ENCODE peak calls at places on chromosome 2, in four cellular contexts. One of them, this sample, is unnamed.

GRCh38 chr2:231152800-231153557 is 28.1 kb upstream of the HTR2B start:
- DNase-seq in HFF-Myc: no peak
- DNase-seq in CD8-positive, alpha-beta T cell: no peak
- DNase-seq in mucosa of descending colon: no peak
- DNase-seq in this sample: peak; percentile 46

GRCh38 chr2:120525056-120526046 is 179.4 kb downstream of the INHBB start:
- DNase-seq in HFF-Myc: no peak
- DNase-seq in CD8-positive, alpha-beta T cell: no peak
- DNase-seq in mucosa of descending colon: no peak
- DNase-seq in this sample: no peak

GRCh38 chr2:32922466-32922865 is 24.3 kb upstream of the LTBP1 start:
- DNase-seq in mucosa of descending colon: no peak
- DNase-seq in HFF-Myc: no peak
- DNase-seq in CD8-positive, alpha-beta T cell: no peak
- DNase-seq in this sample: no peak

GRCh38 chr2:238305965-238306679 is 14.2 kb upstream of the TRAF3IP1 start:
- DNase-seq in mucosa of descending colon: peak; percentile 78
- DNase-seq in HFF-Myc: no peak
- DNase-seq in CD8-positive, alpha-beta T cell: no peak
- DNase-seq in this sample: no peak

GRCh38 chr2:190182071-190182524 is 119.6 kb upstream of the MSTN start:
- DNase-seq in CD8-positive, alpha-beta T cell: no peak
- DNase-seq in HFF-Myc: no peak
- DNase-seq in mucosa of descending colon: no peak
- DNase-seq in this sample: no peak

GRCh38 chr2:4381773-4382172 is 678.4 kb downstream of the DCDC2C start:
- DNase-seq in HFF-Myc: no peak
- DNase-seq in mucosa of descending colon: no peak
- DNase-seq in CD8-positive, alpha-beta T cell: no peak
- DNase-seq in this sample: no peak

GRCh38 chr2:239109916-239110545 is 262.1 kb downstream of the TWIST2 start:
- DNase-seq in HFF-Myc: no peak
- DNase-seq in mucosa of descending colon: no peak
- DNase-seq in CD8-positive, alpha-beta T cell: no peak
- DNase-seq in this sample: no peak

GRCh38 chr2:20877944-20878343 is 55.0 kb upstream of the LDAH start:
- DNase-seq in mucosa of descending colon: no peak
- DNase-seq in HFF-Myc: no peak
- DNase-seq in CD8-positive, alpha-beta T cell: no peak
- DNase-seq in this sample: no peak

GRCh38 chr2:180040146-180040925 is 33.2 kb upstream of the CWC22 start:
- DNase-seq in HFF-Myc: peak; percentile 88
- DNase-seq in mucosa of descending colon: no peak
- DNase-seq in CD8-positive, alpha-beta T cell: no peak
- DNase-seq in this sample: peak; percentile 96

GRCh38 chr2:101395545-101396351 is 8.4 kb upstream of the CREG2 start:
- DNase-seq in CD8-positive, alpha-beta T cell: no peak
- DNase-seq in mucosa of descending colon: no peak
- DNase-seq in HFF-Myc: no peak
- DNase-seq in this sample: no peak

GRCh38 chr2:239806276-239806675 is 218.9 kb downstream of the NDUFA10 start:
- DNase-seq in HFF-Myc: no peak
- DNase-seq in CD8-positive, alpha-beta T cell: no peak
- DNase-seq in mucosa of descending colon: no peak
- DNase-seq in this sample: no peak

GRCh38 chr2:101846973-101847372 is 144.8 kb upstream of the IL1R2 start:
- DNase-seq in CD8-positive, alpha-beta T cell: no peak
- DNase-seq in HFF-Myc: no peak
- DNase-seq in mucosa of descending colon: no peak
- DNase-seq in this sample: no peak

GRCh38 chr2:21819475-21819874 is 695.7 kb downstream of the TDRD15 start:
- DNase-seq in CD8-positive, alpha-beta T cell: no peak
- DNase-seq in mucosa of descending colon: no peak
- DNase-seq in HFF-Myc: no peak
- DNase-seq in this sample: no peak

GRCh38 chr2:19059076-19059475 is 299.3 kb downstream of the OSR1 start:
- DNase-seq in mucosa of descending colon: no peak
- DNase-seq in HFF-Myc: no peak
- DNase-seq in CD8-positive, alpha-beta T cell: no peak
- DNase-seq in this sample: no peak

GRCh38 chr2:181252248-181253148 is 204.7 kb upstream of the ITGA4 start:
- DNase-seq in mucosa of descending colon: no peak
- DNase-seq in HFF-Myc: no peak
- DNase-seq in CD8-positive, alpha-beta T cell: no peak
- DNase-seq in this sample: no peak

GRCh38 chr2:196925445-196925767 is 1.1 kb downstream of the PGAP1 start:
- DNase-seq in mucosa of descending colon: no peak
- DNase-seq in HFF-Myc: no peak
- DNase-seq in CD8-positive, alpha-beta T cell: no peak
- DNase-seq in this sample: no peak

GRCh38 chr2:135055182-135055786 is 3.2 kb downstream of the RAB3GAP1 start:
- DNase-seq in HFF-Myc: no peak
- DNase-seq in CD8-positive, alpha-beta T cell: no peak
- DNase-seq in mucosa of descending colon: no peak
- DNase-seq in this sample: peak; percentile 41

GRCh38 chr2:26786207-26787023 is 559 bp downstream of the CENPA start:
- DNase-seq in HFF-Myc: no peak
- DNase-seq in mucosa of descending colon: no peak
- DNase-seq in CD8-positive, alpha-beta T cell: no peak
- DNase-seq in this sample: no peak

GRCh38 chr2:128573531-128573930 is 254.9 kb upstream of the HS6ST1 start:
- DNase-seq in CD8-positive, alpha-beta T cell: no peak
- DNase-seq in mucosa of descending colon: no peak
- DNase-seq in HFF-Myc: no peak
- DNase-seq in this sample: no peak

GRCh38 chr2:128577141-128577930 is 258.7 kb upstream of the HS6ST1 start:
- DNase-seq in mucosa of descending colon: no peak
- DNase-seq in CD8-positive, alpha-beta T cell: no peak
- DNase-seq in HFF-Myc: no peak
- DNase-seq in this sample: no peak

GRCh38 chr2:128568106-128568505 is 249.4 kb upstream of the HS6ST1 start:
- DNase-seq in CD8-positive, alpha-beta T cell: no peak
- DNase-seq in HFF-Myc: no peak
- DNase-seq in mucosa of descending colon: no peak
- DNase-seq in this sample: no peak

GRCh38 chr2:128578406-128579385 is 260.0 kb upstream of the HS6ST1 start:
- DNase-seq in CD8-positive, alpha-beta T cell: no peak
- DNase-seq in HFF-Myc: peak; percentile 52
- DNase-seq in mucosa of descending colon: no peak
- DNase-seq in this sample: no peak

DNA sequence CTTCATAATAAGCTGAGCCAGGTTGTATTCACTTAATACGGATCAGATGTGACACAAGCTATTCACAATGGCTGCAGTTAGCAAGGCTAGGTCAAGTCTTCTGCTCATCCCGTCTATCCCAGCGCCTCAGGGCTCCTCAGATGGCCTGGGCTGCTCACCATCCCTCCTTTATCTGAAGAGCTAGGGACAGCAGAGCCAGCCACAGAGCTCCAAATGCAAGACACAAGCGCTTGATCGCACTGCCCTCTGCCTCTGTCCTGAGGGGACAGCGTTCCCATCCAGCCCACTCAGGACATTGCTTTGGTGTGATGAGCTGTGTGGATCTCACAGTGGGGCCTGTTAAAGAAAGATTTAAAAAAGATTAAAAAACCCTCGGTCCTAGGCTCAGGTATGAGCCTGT is 254.4 kb upstream of the HS6ST1 start:
- DNase-seq in HFF-Myc: no peak
- DNase-seq in mucosa of descending colon: no peak
- DNase-seq in CD8-positive, alpha-beta T cell: no peak
- DNase-seq in this sample: no peak
- TF ChIP-seq CTCF in HFF-Myc: no peak
- TF ChIP-seq CTCF in mucosa of descending colon: no peak
- TF ChIP-seq CTCF in CD8-positive, alpha-beta T cell: no peak
- TF ChIP-seq CTCF in this sample: no peak

DNA sequence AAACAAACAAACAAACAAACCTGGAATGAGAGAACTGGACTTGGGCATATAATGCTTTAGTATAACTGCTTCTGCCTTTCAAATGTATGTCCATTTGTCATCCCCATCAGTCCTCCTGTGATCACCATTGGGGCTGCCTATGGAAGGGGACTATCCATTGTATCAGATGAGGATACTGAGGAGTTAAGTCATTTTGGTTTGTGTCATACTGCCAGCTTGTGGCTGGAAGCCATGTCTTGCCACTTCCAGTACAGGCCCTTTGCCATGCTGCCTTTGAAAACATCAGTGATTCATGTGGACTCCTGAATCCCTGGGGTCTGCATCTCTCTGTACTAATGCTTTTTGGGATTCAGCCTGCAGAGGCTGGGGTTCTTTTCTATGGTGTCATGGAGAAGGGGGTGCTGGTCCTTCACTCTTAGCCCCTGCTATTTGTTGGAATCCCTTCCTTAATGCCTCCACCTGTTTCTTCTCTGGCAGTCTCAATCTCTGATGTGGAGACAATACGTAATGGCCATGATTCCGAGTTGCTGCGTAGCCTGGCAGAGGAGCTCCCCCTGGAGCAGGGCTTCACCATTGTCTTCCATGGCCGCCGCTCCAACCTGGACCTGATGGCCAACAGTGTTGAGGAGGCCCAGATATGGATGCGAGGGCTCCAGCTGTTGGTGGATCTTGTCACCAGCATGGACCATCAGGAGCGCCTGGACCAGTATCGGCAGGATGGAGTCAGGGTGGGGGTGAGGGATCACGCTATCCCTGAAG is 10.6 kb downstream of the PLCD4 start:
- DNase-seq in CD8-positive, alpha-beta T cell: no peak
- DNase-seq in mucosa of descending colon: no peak
- DNase-seq in HFF-Myc: no peak
- DNase-seq in this sample: no peak
- TF ChIP-seq CTCF in CD8-positive, alpha-beta T cell: no peak
- TF ChIP-seq CTCF in mucosa of descending colon: no peak
- TF ChIP-seq CTCF in HFF-Myc: no peak
- TF ChIP-seq CTCF in this sample: peak; percentile 9

DNA sequence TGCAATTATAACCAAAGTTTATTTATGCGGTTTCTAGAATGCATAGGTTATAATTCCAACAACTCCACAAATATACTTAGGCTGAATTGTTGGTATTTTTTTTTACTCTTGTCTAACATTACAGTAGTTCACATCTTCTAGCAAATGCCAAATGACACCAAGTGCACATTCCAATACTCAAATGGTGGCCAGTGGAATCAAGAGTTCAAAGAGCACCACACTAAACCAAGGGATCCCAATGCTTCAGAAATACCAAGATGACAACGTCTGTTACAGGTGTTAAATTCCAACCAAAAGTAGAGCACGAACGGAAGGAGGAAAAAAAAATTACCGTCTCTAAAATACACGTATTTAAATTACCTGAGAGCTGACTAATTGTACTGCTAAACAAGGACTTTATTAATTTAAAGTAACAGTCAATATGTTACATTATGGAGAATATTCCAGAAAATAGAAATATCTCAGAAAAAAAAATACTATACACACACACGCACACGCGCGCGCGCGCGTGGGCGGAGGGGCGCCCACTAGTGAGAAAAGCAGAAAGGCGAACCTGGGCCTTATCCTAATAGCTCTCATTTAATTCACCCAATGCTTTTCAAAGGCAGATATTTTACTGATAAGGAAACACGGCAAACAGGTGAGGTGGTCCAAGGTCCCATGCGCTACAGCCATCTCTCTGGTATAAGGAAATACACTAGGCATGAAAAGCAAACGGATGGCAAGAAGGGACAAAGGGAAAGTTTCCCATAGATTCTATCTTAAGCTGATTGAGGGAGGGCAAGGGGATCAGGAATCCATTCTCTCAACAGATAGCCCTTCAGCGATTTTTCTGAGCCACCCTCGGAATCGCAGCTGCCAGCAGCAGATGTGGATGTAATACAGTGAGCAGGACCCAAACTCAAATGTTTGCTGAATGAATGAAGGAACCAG is 136.5 kb downstream of the TMEM247 start:
- DNase-seq in mucosa of descending colon: peak; percentile 33
- DNase-seq in HFF-Myc: no peak
- DNase-seq in CD8-positive, alpha-beta T cell: peak; percentile 23
- DNase-seq in this sample: no peak
- TF ChIP-seq CTCF in mucosa of descending colon: no peak
- TF ChIP-seq CTCF in HFF-Myc: no peak
- TF ChIP-seq CTCF in CD8-positive, alpha-beta T cell: no peak
- TF ChIP-seq CTCF in this sample: no peak

GRCh38 chr2:9914384-9915065 is 37.0 kb upstream of the GRHL1 start:
- DNase-seq in CD8-positive, alpha-beta T cell: no peak
- DNase-seq in HFF-Myc: peak; percentile 79
- DNase-seq in mucosa of descending colon: no peak
- DNase-seq in this sample: no peak
- TF ChIP-seq CTCF in CD8-positive, alpha-beta T cell: no peak
- TF ChIP-seq CTCF in HFF-Myc: no peak
- TF ChIP-seq CTCF in mucosa of descending colon: no peak
- TF ChIP-seq CTCF in this sample: no peak

GRCh38 chr2:235170536-235171510 is 219.0 kb downstream of the SH3BP4 start:
- DNase-seq in CD8-positive, alpha-beta T cell: no peak
- DNase-seq in mucosa of descending colon: peak; percentile 55
- DNase-seq in HFF-Myc: no peak
- DNase-seq in this sample: peak; percentile 67
- TF ChIP-seq CTCF in CD8-positive, alpha-beta T cell: no peak
- TF ChIP-seq CTCF in mucosa of descending colon: no peak
- TF ChIP-seq CTCF in HFF-Myc: no peak
- TF ChIP-seq CTCF in this sample: peak; percentile 52

GRCh38 chr2:156005999-156006712 is 326.4 kb downstream of the NR4A2 start:
- DNase-seq in mucosa of descending colon: peak; percentile 15
- DNase-seq in HFF-Myc: no peak
- DNase-seq in CD8-positive, alpha-beta T cell: no peak
- DNase-seq in this sample: no peak
- TF ChIP-seq CTCF in mucosa of descending colon: no peak
- TF ChIP-seq CTCF in HFF-Myc: no peak
- TF ChIP-seq CTCF in CD8-positive, alpha-beta T cell: no peak
- TF ChIP-seq CTCF in this sample: no peak

GRCh38 chr2:227106845-227107759 is 56.9 kb downstream of the COL4A4 start:
- DNase-seq in CD8-positive, alpha-beta T cell: no peak
- DNase-seq in mucosa of descending colon: peak; percentile 72
- DNase-seq in HFF-Myc: peak; percentile 27
- DNase-seq in this sample: peak; percentile 37
- TF ChIP-seq CTCF in CD8-positive, alpha-beta T cell: peak; percentile 40
- TF ChIP-seq CTCF in mucosa of descending colon: peak; percentile 31
- TF ChIP-seq CTCF in HFF-Myc: peak; percentile 86
- TF ChIP-seq CTCF in this sample: peak; percentile 96

GRCh38 chr2:112779598-112779997 is 4.7 kb downstream of the IL1A start:
- DNase-seq in HFF-Myc: no peak
- DNase-seq in CD8-positive, alpha-beta T cell: no peak
- DNase-seq in mucosa of descending colon: no peak
- DNase-seq in this sample: no peak

GRCh38 chr2:112776113-112776512 is 8.2 kb downstream of the IL1A start:
- DNase-seq in CD8-positive, alpha-beta T cell: no peak
- DNase-seq in HFF-Myc: no peak
- DNase-seq in mucosa of descending colon: no peak
- DNase-seq in this sample: no peak

GRCh38 chr2:112773510-112773909 is 9.1 kb upstream of the CKAP2L start:
- DNase-seq in HFF-Myc: no peak
- DNase-seq in mucosa of descending colon: no peak
- DNase-seq in CD8-positive, alpha-beta T cell: no peak
- DNase-seq in this sample: no peak

GRCh38 chr2:112774536-112775285 is 9.6 kb downstream of the IL1A start:
- DNase-seq in HFF-Myc: no peak
- DNase-seq in mucosa of descending colon: no peak
- DNase-seq in CD8-positive, alpha-beta T cell: no peak
- DNase-seq in this sample: no peak

GRCh38 chr2:112777036-112777435 is 7.3 kb downstream of the IL1A start:
- DNase-seq in CD8-positive, alpha-beta T cell: no peak
- DNase-seq in HFF-Myc: no peak
- DNase-seq in mucosa of descending colon: no peak
- DNase-seq in this sample: no peak
- TF ChIP-seq CTCF in CD8-positive, alpha-beta T cell: no peak
- TF ChIP-seq CTCF in HFF-Myc: no peak
- TF ChIP-seq CTCF in mucosa of descending colon: no peak
- TF ChIP-seq CTCF in this sample: no peak

GRCh38 chr2:115880558-115880957 is 1438.1 kb downstream of the DPP10 start:
- DNase-seq in mucosa of descending colon: no peak
- DNase-seq in HFF-Myc: no peak
- DNase-seq in CD8-positive, alpha-beta T cell: no peak
- DNase-seq in this sample: no peak
- TF ChIP-seq CTCF in mucosa of descending colon: no peak
- TF ChIP-seq CTCF in HFF-Myc: no peak
- TF ChIP-seq CTCF in CD8-positive, alpha-beta T cell: no peak
- TF ChIP-seq CTCF in this sample: no peak

This sample was measured in AG09309.